ENCODE peak calls at places on chromosomes 7 and 10, in five cellular contexts. C is AG04450, F is pancreas, Y is ovary, J is hepatocyte. H is an unnamed sample.

GRCh38 chr10:128808921-128809440 is 658.1 kb upstream of the MGMT start:
- DNase-seq in F (no peak), C (no peak), J (no peak), Y (no peak), H (no peak)

GRCh38 chr7:1025747-1026581 is 18.4 kb upstream of the GPR146 start:
- DNase-seq in J (no peak), Y (no peak), F (peak), C (no peak), H (no peak)

GRCh38 chr7:102304668-102305067 is 18.0 kb downstream of the SH2B2 start:
- DNase-seq in Y (no peak), C (no peak), F (no peak), J (no peak), H (no peak)

GRCh38 chr10:3909339-3909738 is 124.3 kb upstream of the KLF6 start:
- DNase-seq in F (no peak), C (no peak), Y (no peak), J (no peak), H (no peak)

GRCh38 chr7:144011458-144012230 is 11.5 kb downstream of the OR6B1 start:
- DNase-seq in J (no peak), C (no peak), Y (no peak), F (no peak), H (no peak)

GRCh38 chr10:123395906-123396305 is 241.7 kb downstream of the BUB3 start:
- DNase-seq in C (no peak), F (no peak), J (no peak), Y (no peak), H (no peak)

GRCh38 chr7:78232806-78233205 is 434.2 kb downstream of the PHTF2 start:
- DNase-seq in Y (no peak), C (no peak), J (no peak), F (no peak), H (no peak)

GRCh38 chr7:69635572-69636190 is 37.4 kb downstream of the AUTS2 start:
- DNase-seq in F (no peak), J (no peak), C (no peak), Y (no peak), H (no peak)

GRCh38 chr10:114412907-114413386 is 8.6 kb upstream of the AFAP1L2 start:
- DNase-seq in Y (no peak), F (peak), J (no peak), C (no peak), H (peak)

GRCh38 chr10:89064764-89065163 is 74.2 kb downstream of the FAS start:
- DNase-seq in F (no peak), J (no peak), Y (no peak), C (no peak), H (no peak)

GRCh38 chr7:44891791-44892190 is 6.5 kb upstream of the PURB start:
- DNase-seq in Y (no peak), J (no peak), F (no peak), C (no peak), H (no peak)

DNA sequence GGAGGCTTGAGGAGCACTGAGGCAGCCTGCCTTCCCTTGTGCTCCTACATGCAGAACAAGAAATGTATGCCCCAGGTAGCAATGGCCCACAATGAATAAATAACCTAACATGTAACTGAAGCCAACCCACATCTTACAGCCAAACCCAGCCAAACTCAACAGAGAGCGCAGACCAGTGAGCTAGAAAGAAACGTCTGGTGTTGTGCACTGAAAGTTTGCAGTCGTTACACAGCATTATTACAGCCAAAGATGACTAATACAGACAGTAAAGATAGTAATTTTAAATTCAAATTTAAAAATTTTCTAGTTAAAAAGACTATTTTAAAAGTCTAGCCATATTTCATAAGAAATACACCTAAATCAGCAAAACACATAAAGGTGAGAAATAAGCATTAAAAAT is 11.2 kb downstream of the USP6NL start:
- DNase-seq in F (no peak), Y (no peak), C (no peak), J (no peak), H (no peak)
- H3K4me3 ChIP-seq in F (no peak), Y (no peak), C (no peak), J (no peak), H (no peak)

GRCh38 chr7:117793496-117793895 is 79.7 kb downstream of the CTTNBP2 start:
- DNase-seq in J (no peak), F (no peak), Y (no peak), C (no peak), H (no peak)

GRCh38 chr7:117790251-117790650 is 83.0 kb downstream of the CTTNBP2 start:
- DNase-seq in C (no peak), J (no peak), F (no peak), Y (no peak), H (no peak)

GRCh38 chr7:117796889-117797288 is 76.4 kb downstream of the CTTNBP2 start:
- DNase-seq in F (no peak), J (no peak), Y (no peak), C (no peak), H (no peak)

GRCh38 chr7:117790731-117791130 is 82.5 kb downstream of the CTTNBP2 start:
- DNase-seq in C (no peak), Y (no peak), F (no peak), J (no peak), H (no peak)

GRCh38 chr7:117791877-117792780 is 81.1 kb downstream of the CTTNBP2 start:
- DNase-seq in J (no peak), F (no peak), C (no peak), Y (no peak), H (no peak)
- H3K27ac ChIP-seq in J (no peak), F (no peak), C (no peak), Y (no peak), H (peak)

GRCh38 chr10:132793213-132793612 is 7.3 kb upstream of the NKX6-2 start:
- DNase-seq in C (no peak), Y (no peak), J (no peak), F (no peak), H (no peak)
- TF ChIP-seq CTCF in C (no peak), Y (no peak), J (no peak), F (no peak), H (no peak)

GRCh38 chr10:86857097-86857825 is 100.2 kb downstream of the MMRN2 start:
- DNase-seq in Y (no peak), J (no peak), F (no peak), C (no peak), H (no peak)
- H3K4me3 ChIP-seq in Y (no peak), J (no peak), F (no peak), C (no peak), H (no peak)

GRCh38 chr10:106958591-106959328 is 205.7 kb downstream of the SORCS1 start:
- DNase-seq in J (no peak), C (no peak), F (no peak), Y (no peak), H (no peak)

GRCh38 chr10:106960812-106961211 is 203.7 kb downstream of the SORCS1 start:
- DNase-seq in J (no peak), C (no peak), Y (no peak), F (no peak), H (no peak)

GRCh38 chr10:106957825-106958581 is 206.5 kb downstream of the SORCS1 start:
- DNase-seq in J (no peak), C (no peak), F (no peak), Y (no peak), H (no peak)

GRCh38 chr10:106956216-106956915 is 208.1 kb downstream of the SORCS1 start:
- DNase-seq in F (no peak), Y (no peak), C (no peak), J (no peak), H (no peak)

DNA sequence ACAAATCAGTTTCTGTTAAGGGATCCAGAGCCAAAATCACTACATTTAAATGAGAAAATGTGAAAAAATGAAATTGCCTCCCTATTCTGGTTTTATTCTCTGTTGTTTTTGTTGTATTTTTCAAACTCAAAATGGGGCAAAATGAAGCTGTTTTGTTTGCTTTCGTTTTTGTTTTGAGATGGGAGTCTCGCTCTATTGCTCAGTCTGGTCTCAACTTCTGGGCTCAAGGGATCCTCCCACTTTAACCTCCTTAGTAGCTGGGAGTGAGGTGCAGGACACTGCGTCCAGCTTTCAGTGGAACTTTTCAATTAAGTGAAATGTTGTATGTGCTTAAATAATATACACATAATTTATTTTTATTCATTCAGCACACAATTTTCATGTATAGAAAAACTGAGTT is 205.0 kb downstream of the SORCS1 start:
- DNase-seq in J (no peak), Y (no peak), F (no peak), C (no peak), H (no peak)
- H3K27ac ChIP-seq in J (no peak), Y (no peak), F (no peak), C (no peak), H (no peak)

GRCh38 chr10:49760789-49761188 is 1.3 kb downstream of the OGDHL start:
- DNase-seq in J (no peak), C (no peak), Y (no peak), F (no peak), H (no peak)

GRCh38 chr10:49761201-49761788 is 828 bp downstream of the OGDHL start:
- DNase-seq in J (no peak), C (no peak), F (no peak), Y (no peak), H (no peak)

GRCh38 chr10:49762566-49762877 is 399 bp upstream of the OGDHL start:
- DNase-seq in J (no peak), F (no peak), C (no peak), Y (no peak), H (no peak)

GRCh38 chr10:49759787-49760551 is 2.2 kb downstream of the OGDHL start:
- DNase-seq in F (no peak), Y (no peak), C (no peak), J (no peak), H (no peak)

DNA sequence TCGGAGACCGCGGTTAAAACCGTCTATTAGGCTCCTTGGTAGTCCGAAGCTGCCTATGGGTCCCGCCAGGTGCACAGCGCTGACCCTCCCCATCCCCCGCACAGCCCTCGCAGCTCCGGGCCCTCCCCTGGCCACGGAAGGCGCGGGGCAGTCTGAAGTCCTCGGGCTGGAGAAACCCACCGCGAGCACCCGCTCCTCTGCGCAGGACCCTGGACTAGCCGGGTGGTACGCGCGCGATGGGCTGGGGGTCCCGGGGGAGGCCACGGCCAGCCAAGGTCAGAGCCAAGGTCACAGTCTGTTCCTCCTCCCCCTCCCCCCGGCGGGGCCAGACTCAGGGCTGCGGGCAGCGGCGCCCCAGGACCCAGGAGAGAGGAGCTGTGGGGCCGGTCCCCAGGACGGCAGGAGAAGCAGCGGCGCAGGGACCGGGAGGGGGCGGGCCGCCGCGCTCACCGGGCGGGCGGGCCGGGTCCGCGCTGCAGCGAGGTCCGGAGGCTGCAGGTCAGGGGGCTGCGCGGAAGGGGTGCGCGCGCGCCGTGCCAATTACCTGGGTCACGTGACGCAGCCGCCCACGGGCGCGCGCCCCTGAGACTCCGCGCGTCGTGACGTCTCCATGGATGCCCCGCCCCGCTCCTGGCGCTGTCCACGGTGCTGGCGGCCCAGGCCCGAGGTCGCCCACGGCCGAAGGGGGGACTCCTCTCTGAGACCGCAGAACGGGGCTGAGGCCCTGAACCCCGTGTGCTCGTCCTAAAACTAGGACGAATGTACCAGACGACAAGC is at the start of gene OGDHL:
- DNase-seq in J (peak), C (no peak), Y (peak), F (peak), H (peak)
- TF ChIP-seq CTCF in J (no peak), C (no peak), Y (no peak), F (no peak), H (no peak)

DNA sequence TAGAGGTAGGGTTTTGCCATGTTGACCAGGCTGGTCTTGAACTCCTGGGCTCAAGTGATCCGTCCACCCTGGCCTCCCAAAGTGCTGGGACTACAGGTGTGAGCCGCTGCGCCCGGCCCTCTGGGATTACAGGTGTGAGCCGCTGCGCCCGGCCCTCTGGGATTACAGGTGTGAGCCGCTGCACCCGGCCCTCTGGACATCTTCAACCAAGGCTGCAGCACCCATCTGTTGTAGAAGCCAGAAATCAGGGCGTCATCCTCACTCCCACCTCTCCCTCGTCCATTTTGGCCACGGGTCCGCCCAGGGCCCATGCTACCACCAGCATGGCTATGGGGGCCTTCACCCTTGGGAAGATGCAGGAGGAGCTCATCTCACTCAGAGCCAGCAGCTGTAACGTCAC is 38.5 kb upstream of the EBF3 start:
- DNase-seq in F (no peak), C (no peak), J (no peak), Y (no peak), H (no peak)
- H3K4me3 ChIP-seq in F (no peak), C (no peak), J (no peak), Y (no peak), H (no peak)